ENCODE peak calls at places on chromosomes 13 and 19, in five cellular contexts. C is endodermal cell; Q is naive thymus-derived CD4-positive, alpha-beta T cell; U is right cardiac atrium; G is brain microvascular endothelial cell. O is an unnamed sample.

GRCh38 chr19:20964798-20965197 is 41.7 kb downstream of the ZNF85 start:
- DNase-seq in Q (no peak), C (peak), U (no peak), G (no peak), O (no peak)

GRCh38 chr13:48975101-48975925 is at the start of gene FNDC3A:
- DNase-seq in Q (peak), C (peak), U (peak), G (peak), O (no peak)

GRCh38 chr13:65985632-65986031 is 1244.5 kb downstream of the PCDH9 start:
- DNase-seq in C (peak), Q (no peak), U (no peak), G (no peak), O (no peak)

GRCh38 chr13:107284168-107284567 is 716.2 kb upstream of the ARGLU1 start:
- DNase-seq in Q (no peak), G (no peak), C (no peak), U (no peak), O (no peak)

GRCh38 chr19:1861599-1862031 is 1.8 kb downstream of the KLF16 start:
- DNase-seq in C (no peak), U (no peak), G (no peak), Q (no peak), O (no peak)

GRCh38 chr19:50203281-50204080 is at the start of gene MYH14:
- DNase-seq in U (peak), G (peak), C (peak), Q (no peak), O (no peak)

GRCh38 chr19:47438793-47439220 is 19.5 kb upstream of the MEIS3 start:
- DNase-seq in C (peak), G (no peak), U (no peak), Q (no peak), O (no peak)

GRCh38 chr13:106610511-106610910 is 42.6 kb upstream of the ARGLU1 start:
- DNase-seq in U (no peak), C (no peak), G (peak), Q (no peak), O (no peak)

GRCh38 chr13:59444210-59444857 is 719.4 kb downstream of the DIAPH3 start:
- DNase-seq in U (no peak), G (no peak), C (no peak), Q (no peak), O (no peak)

GRCh38 chr19:44609219-44609618 is 4.1 kb upstream of the IGSF23 start:
- DNase-seq in Q (no peak), G (no peak), U (no peak), C (no peak), O (no peak)

GRCh38 chr13:67230774-67231480 is 791 bp upstream of the PCDH9 start:
- DNase-seq in G (peak), U (peak), Q (no peak), C (peak), O (no peak)

GRCh38 chr13:30373727-30374126 is 48.6 kb upstream of the UBE2L5 start:
- DNase-seq in Q (no peak), U (no peak), C (no peak), G (no peak), O (no peak)

GRCh38 chr13:96428904-96429303 is 339.0 kb downstream of the HS6ST3 start:
- DNase-seq in C (no peak), Q (no peak), U (no peak), G (no peak), O (no peak)

GRCh38 chr19:11130824-11131455 is 24.6 kb downstream of the SPC24 start:
- DNase-seq in U (peak), G (peak), C (peak), Q (peak), O (peak)

GRCh38 chr19:32124585-32124984 is 220.8 kb upstream of the ZNF507 start:
- DNase-seq in G (no peak), C (no peak), U (no peak), Q (no peak), O (no peak)

GRCh38 chr19:10424011-10424637 is 3.8 kb downstream of the PDE4A start:
- DNase-seq in G (peak), C (peak), Q (peak), U (peak), O (peak)

GRCh38 chr13:50512602-50513527 is 330.6 kb downstream of the DLEU7 start:
- DNase-seq in C (no peak), G (peak), Q (peak), U (peak), O (peak)

GRCh38 chr19:45113628-45114027 is 20.6 kb downstream of the PPP1R37 start:
- DNase-seq in Q (no peak), C (no peak), G (no peak), U (no peak), O (no peak)

GRCh38 chr19:49987159-49987698 is 26.3 kb upstream of the SIGLEC11 start:
- DNase-seq in Q (peak), U (peak), C (peak), G (peak), O (peak)

GRCh38 chr19:33245948-33246728 is 20.5 kb upstream of the SLC7A10 start:
- DNase-seq in G (no peak), C (no peak), U (peak), Q (no peak), O (no peak)

GRCh38 chr13:97521726-97522125 is 87.8 kb downstream of the RAP2A start:
- DNase-seq in C (no peak), G (no peak), Q (no peak), U (no peak), O (no peak)

GRCh38 chr13:112895521-112896465 is 73.2 kb upstream of the MCF2L start:
- DNase-seq in U (no peak), C (no peak), G (no peak), Q (no peak), O (no peak)

GRCh38 chr19:54179921-54180452 is 7.0 kb upstream of the TMC4 start:
- DNase-seq in G (peak), U (no peak), C (peak), Q (no peak), O (no peak)

GRCh38 chr19:2360876-2361232 is 789 bp downstream of the TMPRSS9 start:
- DNase-seq in U (no peak), C (no peak), G (no peak), Q (no peak), O (no peak)

GRCh38 chr13:22061806-22062391 is 391.0 kb downstream of the FGF9 start:
- DNase-seq in C (no peak), G (no peak), U (no peak), Q (peak), O (peak)

GRCh38 chr19:52992109-52993004 is 21.4 kb upstream of the ERVV-1 start:
- DNase-seq in Q (no peak), U (peak), G (peak), C (peak), O (peak)

GRCh38 chr19:51511353-51511752 is 9.8 kb upstream of the SIGLEC12 start:
- DNase-seq in C (peak), U (no peak), G (no peak), Q (no peak), O (no peak)

GRCh38 chr19:18807861-18808331 is 16.8 kb upstream of the COMP start:
- DNase-seq in U (peak), G (no peak), Q (no peak), C (no peak), O (no peak)

GRCh38 chr13:107900775-107901174 is 314.6 kb downstream of the LIG4 start:
- DNase-seq in U (no peak), G (peak), Q (no peak), C (no peak), O (no peak)

GRCh38 chr13:66618702-66619101 is 611.4 kb downstream of the PCDH9 start:
- DNase-seq in U (no peak), Q (no peak), C (no peak), G (no peak), O (no peak)

GRCh38 chr19:11554160-11554559 is 4.9 kb downstream of the ELOF1 start:
- DNase-seq in U (no peak), G (no peak), Q (no peak), C (no peak), O (no peak)

DNA sequence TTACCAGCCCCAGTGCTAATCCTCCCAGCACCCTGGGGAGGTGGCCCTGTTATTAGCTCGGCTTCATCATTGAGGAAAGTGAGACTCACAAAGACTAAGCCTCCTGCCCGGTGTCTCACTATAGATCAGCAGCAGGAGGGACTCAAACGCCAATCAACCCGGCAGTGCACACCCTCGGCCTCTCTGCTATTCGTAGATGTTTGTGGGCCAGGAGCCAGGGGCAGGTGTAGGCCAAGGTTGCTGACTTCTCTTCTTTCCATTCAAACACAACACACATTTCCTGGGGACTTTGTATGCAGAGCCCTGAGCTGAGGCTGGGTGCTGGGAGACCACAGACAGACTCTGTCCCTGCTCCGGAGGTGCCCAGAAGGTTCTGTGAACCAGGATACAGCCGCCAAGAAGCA is 9.4 kb upstream of the SBK3 start:
- DNase-seq in U (no peak), C (no peak), G (no peak), Q (no peak), O (no peak)
- H3K27ac ChIP-seq in U (no peak), C (peak), G (no peak), Q (no peak), O (no peak)

DNA sequence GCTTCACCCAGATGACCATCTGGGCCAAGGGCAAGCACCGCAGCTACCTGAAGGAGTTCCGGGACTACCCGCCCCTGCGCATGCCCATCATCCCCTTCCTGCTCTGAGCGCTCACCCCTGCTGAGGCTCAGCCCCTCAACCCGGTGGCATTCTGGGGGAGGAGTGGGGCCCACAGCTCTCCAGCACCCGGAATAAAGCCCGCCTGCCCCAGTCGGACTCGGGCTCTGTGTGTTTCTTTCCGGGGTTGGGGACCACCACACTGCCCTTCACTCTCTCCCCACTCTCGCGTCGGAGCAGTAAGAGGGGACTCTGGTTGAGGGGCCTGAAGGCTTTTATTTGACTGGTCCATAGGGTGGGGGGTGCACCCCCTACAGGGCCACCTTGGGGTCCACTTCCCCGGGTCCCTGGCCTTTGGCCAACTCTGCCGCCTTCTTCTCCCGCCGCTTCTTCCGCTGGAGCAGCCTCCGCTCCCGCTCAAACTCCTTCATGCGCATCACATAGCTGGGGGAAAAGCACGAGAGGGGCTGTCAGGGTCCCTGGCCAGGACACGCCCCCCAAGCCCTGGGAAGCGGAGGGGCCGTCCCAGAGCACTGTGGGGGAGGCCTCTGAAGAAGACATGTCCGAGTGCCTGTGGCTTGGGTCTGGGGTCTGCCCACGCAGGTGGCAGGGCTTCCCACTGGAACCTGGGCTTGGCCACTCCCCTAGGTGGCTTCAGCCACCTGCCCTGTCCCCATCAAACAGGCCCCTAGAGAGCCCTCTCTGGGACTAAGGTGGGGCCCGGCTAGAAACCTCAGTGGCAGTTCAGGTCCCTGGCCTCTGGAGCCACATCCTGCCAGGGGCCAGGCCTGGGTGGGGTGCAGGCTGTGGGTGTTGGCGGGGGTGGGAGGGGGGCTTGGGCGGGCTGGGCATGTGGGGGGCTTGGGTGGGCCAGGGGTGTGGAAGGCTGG is 5.8 kb downstream of the NDUFB7 start:
- DNase-seq in Q (no peak), U (no peak), G (no peak), C (no peak), O (no peak)
- H3K27ac ChIP-seq in Q (no peak), U (no peak), G (no peak), C (no peak), O (no peak)

DNA sequence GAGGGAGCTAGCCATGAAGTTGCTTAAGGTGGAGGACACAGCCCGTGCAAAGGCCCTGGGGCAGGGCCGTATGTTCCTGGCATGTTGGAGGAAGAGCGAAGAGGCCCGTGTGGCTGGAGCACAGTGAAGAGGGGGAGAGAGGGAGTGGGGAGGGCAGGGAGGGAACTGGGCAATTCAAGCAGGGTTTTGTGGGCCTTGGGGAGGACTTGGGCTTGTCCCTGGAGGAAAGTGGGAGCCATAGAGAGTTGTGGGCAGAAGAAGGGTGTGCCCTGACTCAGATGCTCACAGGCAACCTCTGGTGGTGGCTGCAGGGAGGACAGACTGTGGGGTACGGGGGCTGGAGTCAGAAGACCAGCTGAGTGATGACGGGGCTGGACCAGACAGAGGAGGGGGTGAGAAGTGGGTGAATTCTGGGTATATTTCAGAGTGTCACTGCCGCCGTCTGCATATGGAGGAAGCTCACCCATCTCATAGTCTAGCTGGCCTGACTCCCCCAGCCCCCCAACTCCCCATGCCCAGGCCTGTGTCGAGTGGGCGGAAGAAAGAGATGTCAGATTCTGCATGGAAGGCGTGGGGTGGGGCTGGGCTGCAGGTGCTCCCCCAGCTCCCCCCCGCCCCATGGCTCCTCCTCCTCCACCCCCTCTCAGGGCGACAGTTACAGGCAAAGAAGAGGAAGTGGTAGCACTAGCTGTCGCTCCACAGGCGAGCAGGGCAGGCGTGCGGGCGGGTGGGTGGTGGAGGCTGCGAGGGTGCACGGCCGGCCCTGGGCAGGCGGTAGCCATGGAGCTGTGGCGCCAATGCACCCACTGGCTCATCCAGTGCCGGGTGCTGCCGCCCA is at the start of gene VAV1:
- DNase-seq in Q (peak), G (no peak), C (peak), U (peak), O (peak)
- H3K27ac ChIP-seq in Q (peak), G (no peak), C (no peak), U (no peak), O (peak)

GRCh38 chr19:42421591-42422031 is 5.6 kb downstream of the LIPE start:
- DNase-seq in Q (no peak), C (no peak), U (no peak), G (no peak), O (no peak)
- H3K27ac ChIP-seq in Q (no peak), C (no peak), U (peak), G (no peak), O (no peak)

DNA sequence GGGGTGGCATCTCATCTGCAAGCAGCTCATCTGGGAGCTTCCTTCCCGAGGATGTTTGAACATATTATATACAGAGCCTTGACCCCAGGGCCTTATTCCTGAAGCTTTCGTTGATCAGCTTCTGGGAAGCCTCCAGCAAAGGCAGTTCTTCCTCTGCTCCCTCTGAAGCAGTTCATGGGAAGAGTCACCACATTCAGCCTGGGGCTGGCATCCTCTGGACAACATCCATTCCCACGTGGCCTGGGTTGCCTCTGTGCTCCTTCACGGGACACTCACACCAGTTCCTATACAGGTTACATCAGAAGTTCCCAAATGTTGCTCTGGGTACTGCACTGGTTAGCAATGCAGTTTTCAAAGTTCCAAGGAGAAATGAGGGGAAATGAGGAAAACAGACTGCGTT is 29.6 kb downstream of the COL4A2 start:
- DNase-seq in Q (no peak), U (no peak), C (no peak), G (no peak), O (no peak)
- H3K27ac ChIP-seq in Q (no peak), U (peak), C (no peak), G (peak), O (no peak)

GRCh38 chr13:99870541-99870940 is 101.0 kb downstream of the ZIC5 start:
- DNase-seq in G (no peak), Q (no peak), U (no peak), C (no peak), O (no peak)
- H3K27ac ChIP-seq in G (no peak), Q (no peak), U (no peak), C (no peak), O (no peak)

O was measured in CD8-positive, alpha-beta memory T cell.